ENCODE peak calls at places on chromosomes 11 and 22, in eight cellular contexts. F, Q, L, A, D, W, E and N are unnamed samples.
A peak's percentile ranks its signal among the peaks of the same experiment; 100 is the strongest.

GRCh38 chr11:61062181-61062955 is 39.9 kb upstream of the CD5 start:
- DNase-seq in F (no peak), Q (no peak), L (no peak), A (no peak), D (no peak), W (no peak), E (no peak), N (no peak)

GRCh38 chr22:22884888-22885840 is 2.5 kb upstream of the IGLL5 start:
- DNase-seq in F (no peak), Q (no peak), L (no peak), A (no peak), D (no peak), W (no peak), E (peak; percentile 25), N (no peak)

GRCh38 chr11:77522215-77522614 is 48.3 kb upstream of the PAK1 start:
- DNase-seq in F (no peak), Q (no peak), L (no peak), A (no peak), D (peak; percentile 70), W (no peak), E (no peak), N (no peak)

GRCh38 chr11:114738954-114739353 is 60.6 kb downstream of the NXPE2 start:
- DNase-seq in F (peak; percentile 32), Q (peak; percentile 25), L (peak; percentile 2), A (peak; percentile 79), D (peak; percentile 39), W (peak; percentile 1), E (no peak), N (no peak)

GRCh38 chr11:70662691-70663098 is 264.4 kb downstream of the CTTN start:
- DNase-seq in F (no peak), Q (no peak), L (no peak), A (no peak), D (no peak), W (no peak), E (no peak), N (no peak)

GRCh38 chr11:69498614-69499175 is 17.2 kb downstream of the LINC01488 start:
- DNase-seq in F (no peak), Q (no peak), L (no peak), A (no peak), D (no peak), W (no peak), E (no peak), N (peak; percentile 32)

GRCh38 chr22:45229181-45229580 is 11.5 kb downstream of the KIAA0930 start:
- DNase-seq in F (no peak), Q (no peak), L (no peak), A (no peak), D (no peak), W (no peak), E (no peak), N (no peak)

GRCh38 chr11:2178906-2179494 is 7.4 kb upstream of the TH start:
- DNase-seq in F (no peak), Q (no peak), L (no peak), A (peak; percentile 7), D (peak; percentile 57), W (no peak), E (no peak), N (peak; percentile 94)

GRCh38 chr11:73198677-73199076 is 19.4 kb upstream of the P2RY2 start:
- DNase-seq in F (no peak), Q (no peak), L (no peak), A (no peak), D (no peak), W (no peak), E (no peak), N (no peak)

GRCh38 chr11:85718126-85718943 is 32.3 kb upstream of the CCDC89 start:
- DNase-seq in F (no peak), Q (no peak), L (no peak), A (no peak), D (peak; percentile 35), W (no peak), E (no peak), N (no peak)

GRCh38 chr11:27373856-27374602 is 11.0 kb upstream of the CCDC34 start:
- DNase-seq in F (no peak), Q (no peak), L (no peak), A (no peak), D (no peak), W (no peak), E (no peak), N (no peak)

GRCh38 chr22:42754658-42755057 is 34.0 kb upstream of the A4GALT start:
- DNase-seq in F (peak; percentile 73), Q (no peak), L (no peak), A (no peak), D (peak; percentile 37), W (no peak), E (no peak), N (no peak)

GRCh38 chr11:40514124-40514523 is 945.3 kb downstream of the LRRC4C start:
- DNase-seq in F (peak; percentile 46), Q (no peak), L (no peak), A (peak; percentile 68), D (no peak), W (no peak), E (no peak), N (no peak)

GRCh38 chr11:3795131-3796092 is 1.9 kb downstream of the NUP98 start:
- DNase-seq in F (no peak), Q (no peak), L (no peak), A (no peak), D (no peak), W (no peak), E (no peak), N (no peak)

GRCh38 chr22:17284917-17285316 is 65.7 kb upstream of the ADA2 start:
- DNase-seq in F (no peak), Q (no peak), L (no peak), A (no peak), D (no peak), W (no peak), E (no peak), N (no peak)

GRCh38 chr11:60303661-60304060 is 23.2 kb downstream of the MS4A4A start:
- DNase-seq in F (no peak), Q (no peak), L (no peak), A (no peak), D (no peak), W (no peak), E (no peak), N (no peak)

GRCh38 chr22:44486538-44486937 is 11.5 kb downstream of the RTL6 start:
- DNase-seq in F (no peak), Q (no peak), L (no peak), A (no peak), D (no peak), W (no peak), E (no peak), N (no peak)

GRCh38 chr11:67468056-67468455 is 995 bp downstream of the TMEM134 start:
- DNase-seq in F (peak; percentile 80), Q (no peak), L (no peak), A (peak; percentile 3), D (no peak), W (no peak), E (no peak), N (peak; percentile 92)

GRCh38 chr11:93740031-93740801 is 1.1 kb downstream of the TAF1D start:
- DNase-seq in F (no peak), Q (no peak), L (no peak), A (peak; percentile 45), D (peak; percentile 21), W (peak; percentile 23), E (peak; percentile 9), N (no peak)

GRCh38 chr22:39546889-39547586 is 14.5 kb upstream of the RPS19BP1 start:
- DNase-seq in F (no peak), Q (no peak), L (no peak), A (peak; percentile 33), D (peak; percentile 47), W (no peak), E (no peak), N (no peak)

GRCh38 chr11:121318848-121319834 is 26.6 kb downstream of the SC5D start:
- DNase-seq in F (peak; percentile 22), Q (no peak), L (peak; percentile 48), A (peak; percentile 58), D (peak; percentile 41), W (peak; percentile 40), E (no peak), N (no peak)

GRCh38 chr11:102047305-102047924 is at the start of gene CFAP300:
- DNase-seq in F (peak; percentile 88), Q (no peak), L (no peak), A (peak; percentile 90), D (peak; percentile 75), W (no peak), E (peak; percentile 12), N (peak; percentile 73)

GRCh38 chr11:33829430-33830141 is 55.3 kb upstream of the FBXO3 start:
- DNase-seq in F (peak; percentile 55), Q (peak; percentile 19), L (peak; percentile 28), A (peak; percentile 45), D (peak; percentile 78), W (peak; percentile 50), E (peak; percentile 28), N (no peak)

GRCh38 chr11:75240381-75241035 is at the start of gene TPBGL:
- DNase-seq in F (no peak), Q (no peak), L (no peak), A (peak; percentile 36), D (no peak), W (no peak), E (no peak), N (no peak)

GRCh38 chr11:9313648-9314290 is 624 bp downstream of the TMEM41B start:
- DNase-seq in F (no peak), Q (peak; percentile 7), L (no peak), A (peak; percentile 28), D (peak; percentile 18), W (no peak), E (no peak), N (no peak)